ENCODE peak calls at places on chromosomes 1 and 21, in nine cellular contexts. H is neuronal stem cell; R is CD4-positive, alpha-beta memory T cell; O is CD4-positive, CD25-positive, alpha-beta regulatory T cell; M is testis; P is body of pancreas; Y is MM.1S; G is caudate nucleus; S is thoracic aorta. A is an unnamed sample.

GRCh38 chr1:108512239-108513071 is 47.4 kb upstream of the EEIG2 start:
- DNase-seq in H (peak; percentile 12), R (peak; percentile 35), O (no peak), M (no peak), P (no peak), Y (peak; percentile 9), G (no peak), S (no peak), A (no peak)

GRCh38 chr21:29190920-29191319 is 60.5 kb downstream of the MAP3K7CL start:
- DNase-seq in H (no peak), R (no peak), O (no peak), M (no peak), P (no peak), Y (no peak), G (no peak), S (no peak), A (no peak)

GRCh38 chr1:118992868-118993711 is 4.9 kb upstream of the TBX15 start:
- DNase-seq in H (no peak), R (no peak), O (no peak), M (no peak), P (no peak), Y (no peak), G (no peak), S (no peak), A (no peak)

GRCh38 chr1:58816072-58816746 is 32.4 kb upstream of the JUN start:
- DNase-seq in H (peak; percentile 56), R (peak; percentile 85), O (peak; percentile 70), M (peak; percentile 92), P (peak; percentile 94), Y (peak; percentile 90), G (peak; percentile 83), S (peak; percentile 59), A (peak; percentile 91)

GRCh38 chr1:198520524-198521254 is 19.8 kb downstream of the ATP6V1G3 start:
- DNase-seq in H (no peak), R (peak; percentile 44), O (no peak), M (no peak), P (no peak), Y (peak; percentile 60), G (no peak), S (no peak), A (no peak)

GRCh38 chr1:23126801-23127200 is 41.9 kb downstream of the LUZP1 start:
- DNase-seq in H (no peak), R (no peak), O (no peak), M (no peak), P (no peak), Y (no peak), G (no peak), S (no peak), A (no peak)

GRCh38 chr1:14332158-14332557 is 266.3 kb upstream of the KAZN start:
- DNase-seq in H (no peak), R (no peak), O (no peak), M (no peak), P (no peak), Y (no peak), G (no peak), S (no peak), A (no peak)

GRCh38 chr1:115251856-115252255 is 86.2 kb downstream of the NGF start:
- DNase-seq in H (no peak), R (no peak), O (no peak), M (no peak), P (no peak), Y (no peak), G (no peak), S (no peak), A (no peak)

GRCh38 chr1:152036316-152037216 is at the start of gene S100A11:
- DNase-seq in H (no peak), R (peak; percentile 75), O (peak; percentile 53), M (peak; percentile 93), P (peak; percentile 91), Y (peak; percentile 92), G (peak; percentile 5), S (peak; percentile 84), A (peak; percentile 91)

GRCh38 chr1:17509320-17509719 is 30.2 kb upstream of the ARHGEF10L start:
- DNase-seq in H (no peak), R (no peak), O (no peak), M (no peak), P (no peak), Y (no peak), G (no peak), S (no peak), A (no peak)

GRCh38 chr21:31612889-31613785 is 46.4 kb upstream of the SOD1 start:
- DNase-seq in H (peak; percentile 36), R (no peak), O (no peak), M (no peak), P (no peak), Y (no peak), G (no peak), S (no peak), A (no peak)

GRCh38 chr1:200676829-200677228 is 7.1 kb upstream of the DDX59 start:
- DNase-seq in H (no peak), R (no peak), O (no peak), M (no peak), P (no peak), Y (no peak), G (no peak), S (no peak), A (no peak)

GRCh38 chr21:41133896-41134522 is 34.0 kb upstream of the BACE2 start:
- DNase-seq in H (peak; percentile 20), R (no peak), O (no peak), M (peak; percentile 30), P (no peak), Y (peak; percentile 59), G (no peak), S (no peak), A (no peak)

GRCh38 chr1:161121838-161122237 is 3.9 kb downstream of the NIT1 start:
- DNase-seq in H (no peak), R (no peak), O (no peak), M (no peak), P (no peak), Y (no peak), G (no peak), S (no peak), A (no peak)

GRCh38 chr1:161121042-161121441 is 3.1 kb downstream of the NIT1 start:
- DNase-seq in H (no peak), R (no peak), O (no peak), M (no peak), P (no peak), Y (no peak), G (no peak), S (no peak), A (no peak)

GRCh38 chr1:161119379-161120061 is 1.6 kb downstream of the NIT1 start:
- DNase-seq in H (no peak), R (peak; percentile 90), O (peak; percentile 45), M (no peak), P (peak; percentile 75), Y (peak; percentile 80), G (no peak), S (no peak), A (no peak)

GRCh38 chr1:161117681-161118581 is at the start of the genes NIT1 and PFDN2:
- DNase-seq in H (peak; percentile 76), R (peak; percentile 87), O (peak; percentile 82), M (peak; percentile 92), P (peak; percentile 86), Y (peak; percentile 92), G (peak; percentile 83), S (peak; percentile 60), A (peak; percentile 82)

GRCh38 chr1:161119017-161119378 is 1.1 kb downstream of the NIT1 start:
- DNase-seq in H (no peak), R (no peak), O (no peak), M (no peak), P (peak; percentile 63), Y (no peak), G (no peak), S (no peak), A (no peak)
- H3K27ac ChIP-seq in H (no peak overlapping the region), R (peak overlapping the region; percentile 94), O (peak overlapping the region; percentile 91), M (peak overlapping the region; percentile 91), P (peak overlapping the region; percentile 96), Y (no peak overlapping the region), G (no peak overlapping the region), S (peak overlapping the region; percentile 96), A (no peak overlapping the region)

GRCh38 chr1:64653466-64653865 is 91.4 kb upstream of the RAVER2 start:
- DNase-seq in H (no peak), R (no peak), O (no peak), M (no peak), P (no peak), Y (no peak), G (no peak), S (no peak), A (no peak)
- H3K27ac ChIP-seq in H (no peak overlapping the region), R (no peak overlapping the region), O (no peak overlapping the region), M (no peak overlapping the region), P (no peak overlapping the region), Y (no peak overlapping the region), G (no peak overlapping the region), S (no peak overlapping the region), A (no peak overlapping the region)

GRCh38 chr1:66540434-66541032 is 6.6 kb downstream of the SGIP1 start:
- DNase-seq in H (no peak), R (no peak), O (no peak), M (peak; percentile 39), P (no peak), Y (no peak), G (no peak), S (no peak), A (no peak)
- H3K27ac ChIP-seq in H (no peak overlapping the region), R (no peak overlapping the region), O (no peak overlapping the region), M (no peak overlapping the region), P (no peak overlapping the region), Y (no peak overlapping the region), G (no peak overlapping the region), S (peak overlapping the region; percentile 48), A (no peak overlapping the region)

GRCh38 chr1:31644560-31645273 is at the start of gene PEF1:
- DNase-seq in H (peak; percentile 99), R (peak; percentile 99), O (peak; percentile 99), M (peak; percentile 100), P (peak; percentile 99), Y (peak; percentile 98), G (peak; percentile 98), S (peak; percentile 98), A (peak; percentile 99)

GRCh38 chr1:31642366-31642765 is 2.3 kb downstream of the PEF1 start:
- DNase-seq in H (no peak), R (no peak), O (no peak), M (no peak), P (no peak), Y (no peak), G (no peak), S (no peak), A (no peak)

GRCh38 chr1:31640964-31641363 is 3.7 kb downstream of the PEF1 start:
- DNase-seq in H (no peak), R (no peak), O (no peak), M (no peak), P (no peak), Y (no peak), G (no peak), S (no peak), A (no peak)

GRCh38 chr1:31643976-31644559 is 608 bp downstream of the PEF1 start:
- DNase-seq in H (no peak), R (peak; percentile 15), O (no peak), M (no peak), P (peak; percentile 13), Y (no peak), G (no peak), S (no peak), A (no peak)

DNA sequence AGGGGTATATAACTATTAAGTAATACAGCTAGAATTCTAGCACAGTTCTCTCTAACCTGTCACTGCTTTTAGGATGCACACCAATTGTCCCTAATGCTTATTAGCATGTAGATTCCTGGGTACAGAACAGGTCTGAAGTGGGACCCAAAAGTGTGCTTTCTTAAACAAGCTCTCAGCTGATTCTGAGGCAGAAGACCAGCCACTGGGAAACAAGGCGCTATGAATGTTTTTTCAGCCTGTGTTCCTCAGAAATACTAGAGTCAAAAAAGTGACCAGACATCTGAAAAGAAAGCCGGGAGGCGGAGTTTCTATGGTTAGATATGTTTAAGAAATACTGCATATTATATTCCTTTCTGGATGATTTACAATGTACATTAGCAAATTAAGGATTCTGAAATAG is 1.8 kb downstream of the PEF1 start:
- DNase-seq in H (no peak), R (peak; percentile 2), O (no peak), M (no peak), P (no peak), Y (no peak), G (no peak), S (no peak), A (no peak)
- H3K27ac ChIP-seq in H (no peak overlapping the region), R (no peak overlapping the region), O (no peak overlapping the region), M (no peak overlapping the region), P (no peak overlapping the region), Y (no peak overlapping the region), G (peak overlapping the region; percentile 78), S (no peak overlapping the region), A (no peak overlapping the region)